ENCODE peak calls at places on chromosome 20, in seven cellular contexts. One of them, this sample, is unnamed.

GRCh38 chr20:31996996-31997395 is 13.2 kb upstream of the CCM2L start:
- DNase-seq in BE2C: no peak
- DNase-seq in right atrium auricular region: no peak
- DNase-seq in lung: no peak
- DNase-seq in epithelial cell of esophagus: no peak
- DNase-seq in tibial artery: no peak
- DNase-seq in NCI-H1417: no peak
- DNase-seq in this sample: no peak

GRCh38 chr20:56200456-56200855 is 48.1 kb upstream of the MC3R start:
- DNase-seq in NCI-H1417: peak; percentile 5
- DNase-seq in tibial artery: no peak
- DNase-seq in epithelial cell of esophagus: no peak
- DNase-seq in BE2C: no peak
- DNase-seq in right atrium auricular region: no peak
- DNase-seq in lung: no peak
- DNase-seq in this sample: no peak

GRCh38 chr20:9228774-9229450 is 160.0 kb downstream of the PLCB4 start:
- DNase-seq in NCI-H1417: no peak
- DNase-seq in epithelial cell of esophagus: no peak
- DNase-seq in BE2C: no peak
- DNase-seq in lung: no peak
- DNase-seq in right atrium auricular region: no peak
- DNase-seq in tibial artery: no peak
- DNase-seq in this sample: no peak

GRCh38 chr20:36399969-36400545 is 93.9 kb downstream of the DLGAP4 start:
- DNase-seq in tibial artery: no peak
- DNase-seq in NCI-H1417: no peak
- DNase-seq in BE2C: no peak
- DNase-seq in right atrium auricular region: no peak
- DNase-seq in epithelial cell of esophagus: no peak
- DNase-seq in lung: no peak
- DNase-seq in this sample: no peak

GRCh38 chr20:15061955-15062354 is 724.5 kb upstream of the FLRT3 start:
- DNase-seq in BE2C: no peak
- DNase-seq in epithelial cell of esophagus: peak; percentile 69
- DNase-seq in right atrium auricular region: no peak
- DNase-seq in lung: no peak
- DNase-seq in tibial artery: no peak
- DNase-seq in NCI-H1417: no peak
- DNase-seq in this sample: no peak

GRCh38 chr20:48266571-48266970 is 481.3 kb upstream of the SULF2 start:
- DNase-seq in NCI-H1417: no peak
- DNase-seq in BE2C: no peak
- DNase-seq in epithelial cell of esophagus: no peak
- DNase-seq in tibial artery: no peak
- DNase-seq in lung: no peak
- DNase-seq in right atrium auricular region: no peak
- DNase-seq in this sample: no peak

GRCh38 chr20:1274485-1275313 is 8.6 kb downstream of the SNPH start:
- DNase-seq in BE2C: peak; percentile 59
- DNase-seq in NCI-H1417: peak; percentile 83
- DNase-seq in right atrium auricular region: no peak
- DNase-seq in tibial artery: no peak
- DNase-seq in epithelial cell of esophagus: no peak
- DNase-seq in lung: no peak
- DNase-seq in this sample: peak; percentile 42

GRCh38 chr20:33561981-33562601 is 72.2 kb downstream of the CBFA2T2 start:
- DNase-seq in epithelial cell of esophagus: peak; percentile 93
- DNase-seq in BE2C: peak; percentile 93
- DNase-seq in right atrium auricular region: peak; percentile 82
- DNase-seq in NCI-H1417: peak; percentile 98
- DNase-seq in lung: peak; percentile 82
- DNase-seq in tibial artery: peak; percentile 72
- DNase-seq in this sample: no peak

GRCh38 chr20:60087563-60088105 is 129.4 kb downstream of the CDH26 start:
- DNase-seq in right atrium auricular region: no peak
- DNase-seq in BE2C: no peak
- DNase-seq in lung: no peak
- DNase-seq in NCI-H1417: no peak
- DNase-seq in tibial artery: no peak
- DNase-seq in epithelial cell of esophagus: peak; percentile 8
- DNase-seq in this sample: no peak

GRCh38 chr20:5612476-5613291 is 137.5 kb upstream of the SHLD1 start:
- DNase-seq in epithelial cell of esophagus: peak; percentile 63
- DNase-seq in right atrium auricular region: no peak
- DNase-seq in NCI-H1417: no peak
- DNase-seq in lung: no peak
- DNase-seq in tibial artery: no peak
- DNase-seq in BE2C: no peak
- DNase-seq in this sample: no peak

GRCh38 chr20:45518282-45518681 is 2.9 kb upstream of the SPINT3 start:
- DNase-seq in BE2C: no peak
- DNase-seq in lung: peak; percentile 59
- DNase-seq in NCI-H1417: no peak
- DNase-seq in right atrium auricular region: no peak
- DNase-seq in tibial artery: no peak
- DNase-seq in epithelial cell of esophagus: peak; percentile 91
- DNase-seq in this sample: no peak

GRCh38 chr20:53922901-53923314 is 147.5 kb downstream of the BCAS1 start:
- DNase-seq in BE2C: no peak
- DNase-seq in tibial artery: no peak
- DNase-seq in epithelial cell of esophagus: no peak
- DNase-seq in NCI-H1417: no peak
- DNase-seq in lung: no peak
- DNase-seq in right atrium auricular region: peak; percentile 57
- DNase-seq in this sample: no peak

GRCh38 chr20:3590164-3590563 is 73.0 kb downstream of the GFRA4 start:
- DNase-seq in lung: no peak
- DNase-seq in BE2C: no peak
- DNase-seq in right atrium auricular region: no peak
- DNase-seq in NCI-H1417: no peak
- DNase-seq in epithelial cell of esophagus: no peak
- DNase-seq in tibial artery: no peak
- DNase-seq in this sample: no peak

This sample was measured in dorsolateral prefrontal cortex.